ENCODE peak calls at places on chromosomes 16 and 17, in six cellular contexts. K, H, J, E, V and D are unnamed samples.

GRCh38 chr17:44069974-44070454 is 521 bp upstream of the G6PC3 start:
- DNase-seq in K (no peak), H (peak), J (no peak), E (peak), V (no peak), D (peak)

GRCh38 chr17:65688307-65688706 is 126.9 kb upstream of the AXIN2 start:
- DNase-seq in K (no peak), H (no peak), J (no peak), E (no peak), V (no peak), D (no peak)

GRCh38 chr16:82841108-82841507 is 214.3 kb downstream of the CDH13 start:
- DNase-seq in K (no peak), H (no peak), J (no peak), E (no peak), V (no peak), D (no peak)

GRCh38 chr17:18257747-18258355 is 687 bp downstream of the FLII start:
- DNase-seq in K (no peak), H (peak), J (peak), E (peak), V (no peak), D (peak)

GRCh38 chr16:2704983-2705275 is 15.1 kb downstream of the PRSS27 start:
- DNase-seq in K (no peak), H (no peak), J (no peak), E (no peak), V (no peak), D (no peak)

GRCh38 chr16:85601730-85602401 is 11.3 kb upstream of the GSE1 start:
- DNase-seq in K (no peak), H (no peak), J (peak), E (peak), V (peak), D (peak)

GRCh38 chr16:81604960-81605383 is 160.4 kb downstream of the CMIP start:
- DNase-seq in K (no peak), H (no peak), J (peak), E (no peak), V (no peak), D (peak)

GRCh38 chr17:40350410-40351184 is 13.9 kb downstream of the GJD3 start:
- DNase-seq in K (peak), H (no peak), J (no peak), E (no peak), V (no peak), D (peak)

GRCh38 chr16:66811043-66811442 is 9.7 kb upstream of the TERB1 start:
- DNase-seq in K (no peak), H (no peak), J (no peak), E (no peak), V (no peak), D (no peak)

GRCh38 chr17:44115585-44116415 is 7.6 kb downstream of the HDAC5 start:
- DNase-seq in K (no peak), H (no peak), J (peak), E (no peak), V (peak), D (peak)

GRCh38 chr16:86227801-86228200 is 282.5 kb upstream of the FOXF1 start:
- DNase-seq in K (no peak), H (no peak), J (peak), E (no peak), V (no peak), D (no peak)

GRCh38 chr16:49103298-49103697 is 178.3 kb downstream of the CBLN1 start:
- DNase-seq in K (no peak), H (no peak), J (no peak), E (no peak), V (no peak), D (no peak)

GRCh38 chr17:70251704-70252103 is 82.4 kb downstream of the KCNJ2 start:
- DNase-seq in K (no peak), H (no peak), J (no peak), E (no peak), V (no peak), D (no peak)

GRCh38 chr17:39982069-39982371 is 1.4 kb downstream of the PSMD3 start:
- DNase-seq in K (no peak), H (no peak), J (no peak), E (no peak), V (no peak), D (no peak)

GRCh38 chr17:79991924-79992656 is 43.6 kb downstream of the TBC1D16 start:
- DNase-seq in K (no peak), H (peak), J (peak), E (no peak), V (no peak), D (peak)

GRCh38 chr17:43880420-43880991 is 26.8 kb downstream of the MPP2 start:
- DNase-seq in K (peak), H (peak), J (no peak), E (peak), V (peak), D (peak)

GRCh38 chr16:55370762-55371482 is 46.9 kb downstream of the IRX6 start:
- DNase-seq in K (peak), H (peak), J (peak), E (no peak), V (peak), D (no peak)

GRCh38 chr17:31917065-31917529 is 15.6 kb upstream of the UTP6 start:
- DNase-seq in K (no peak), H (peak), J (no peak), E (peak), V (peak), D (no peak)

DNA sequence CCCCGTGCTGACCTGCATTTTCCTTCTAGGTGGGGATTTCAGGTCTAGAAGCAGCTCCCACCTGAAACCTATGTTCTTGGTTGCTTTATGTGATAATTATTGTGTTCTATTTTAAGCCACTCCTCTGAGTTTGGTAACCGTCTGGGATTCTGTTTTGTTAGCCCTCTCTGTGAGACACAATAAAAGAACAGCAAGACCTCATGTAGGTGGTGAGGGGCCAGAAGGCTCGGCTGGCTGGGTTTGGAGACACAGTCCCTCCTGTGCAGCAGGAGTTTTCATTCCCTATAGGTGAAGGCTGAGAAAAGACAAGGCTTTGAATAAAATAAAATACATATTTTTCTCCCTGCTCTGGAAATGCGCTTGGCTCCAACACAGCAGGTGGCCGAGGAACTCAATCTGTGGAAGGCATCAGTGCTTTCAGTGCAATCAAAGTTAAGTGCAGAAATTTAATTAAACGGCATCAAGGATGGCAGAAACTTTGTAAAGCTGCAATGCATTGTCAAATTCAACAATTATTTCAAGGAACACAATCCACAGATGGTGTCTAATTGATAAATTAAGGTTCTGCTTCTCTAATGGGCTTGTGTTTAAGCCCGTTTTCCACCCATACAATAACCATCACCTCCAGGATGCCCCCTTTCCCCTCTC is 107.8 kb downstream of the MSI2 start:
- DNase-seq in K (no peak), H (no peak), J (no peak), E (no peak), V (no peak), D (no peak)
- H4K91ac ChIP-seq in K (no peak), H (no peak), J (no peak), E (no peak), V (no peak), D (no peak)

GRCh38 chr16:11547517-11547916 is 39.2 kb downstream of the LITAF start:
- DNase-seq in K (no peak), H (no peak), J (no peak), E (no peak), V (no peak), D (no peak)
- H4K91ac ChIP-seq in K (no peak), H (no peak), J (no peak), E (no peak), V (no peak), D (no peak)

DNA sequence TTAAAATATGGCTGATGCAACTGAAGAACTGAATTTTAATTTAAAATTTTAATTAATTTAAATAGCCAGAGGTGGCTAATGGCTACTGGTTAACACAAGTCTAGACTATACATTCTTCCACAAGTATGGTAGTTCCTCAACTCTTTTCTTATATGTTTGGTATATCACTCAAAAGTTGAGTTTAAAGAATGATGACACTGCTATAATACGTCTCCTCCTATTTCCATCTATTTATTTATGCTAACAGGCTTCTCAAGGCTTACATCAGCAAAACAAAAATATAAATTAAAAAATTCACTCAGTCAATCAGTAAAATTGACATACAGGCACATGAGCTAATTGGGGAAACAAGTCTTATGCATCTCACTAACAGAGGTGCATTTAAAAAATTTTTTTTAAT is 227.9 kb upstream of the PMFBP1 start:
- DNase-seq in K (no peak), H (no peak), J (no peak), E (no peak), V (no peak), D (no peak)
- H4K91ac ChIP-seq in K (no peak), H (no peak), J (no peak), E (no peak), V (no peak), D (no peak)

DNA sequence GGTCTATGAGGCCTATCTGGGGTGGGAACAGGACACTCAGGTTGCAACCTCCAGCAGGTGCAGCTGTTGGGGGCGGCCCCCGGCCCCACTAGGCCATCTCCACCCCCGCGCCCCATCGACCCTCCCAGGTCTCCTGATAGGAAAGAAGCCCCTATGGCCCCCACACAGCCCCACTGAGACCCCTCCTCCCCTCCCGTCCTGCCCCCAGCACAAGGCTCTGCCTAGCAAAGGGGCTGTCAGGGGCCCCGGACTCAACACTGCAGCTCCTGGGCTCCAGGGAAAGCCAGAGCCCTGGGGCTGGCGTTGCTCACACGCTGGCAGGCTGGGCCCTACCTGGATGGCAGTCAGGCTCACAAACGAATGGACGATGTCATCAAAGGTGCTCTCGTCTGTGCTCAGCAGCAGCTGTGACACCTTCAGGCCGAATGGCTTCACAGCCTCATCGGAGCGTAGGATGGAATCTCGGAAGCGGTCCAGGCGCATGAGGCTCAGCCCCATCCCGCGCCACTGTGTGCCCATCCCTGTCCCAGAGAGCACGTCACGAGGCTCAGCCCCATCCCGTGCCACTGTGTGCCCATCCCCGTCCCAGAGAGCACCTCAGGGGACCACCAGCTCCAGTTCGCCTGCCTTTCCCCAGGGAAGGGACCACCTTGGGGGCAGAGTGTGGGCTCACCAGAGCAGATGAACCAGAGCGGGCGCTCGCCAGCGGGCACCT is 7.3 kb downstream of the FASN start:
- DNase-seq in K (no peak), H (no peak), J (no peak), E (no peak), V (peak), D (no peak)
- H4K91ac ChIP-seq in K (no peak), H (no peak), J (no peak), E (no peak), V (no peak), D (no peak)

GRCh38 chr16:83945587-83945986 is 7.5 kb upstream of the OSGIN1 start:
- DNase-seq in K (no peak), H (no peak), J (no peak), E (no peak), V (no peak), D (no peak)
- H4K91ac ChIP-seq in K (no peak), H (no peak), J (no peak), E (no peak), V (no peak), D (no peak)

GRCh38 chr17:45900136-45900535 is 5.8 kb downstream of the MAPT start:
- DNase-seq in K (no peak), H (no peak), J (no peak), E (no peak), V (no peak), D (no peak)
- H4K91ac ChIP-seq in K (no peak), H (no peak), J (no peak), E (no peak), V (no peak), D (no peak)